ENCODE peak calls at places on chromosomes 13 and 19, in four cellular contexts. One of them, this sample, is unnamed.

GRCh38 chr13:50484472-50485113 is 358.9 kb downstream of the DLEU7 start:
- DNase-seq in A549: no peak
- DNase-seq in right lobe of liver: no peak
- DNase-seq in transverse colon: no peak
- DNase-seq in this sample: no peak

GRCh38 chr19:19575411-19575810 is 37.3 kb downstream of the CILP2 start:
- DNase-seq in A549: no peak
- DNase-seq in right lobe of liver: no peak
- DNase-seq in transverse colon: no peak
- DNase-seq in this sample: no peak

GRCh38 chr13:46684287-46685001 is 112.5 kb downstream of the ESD start:
- DNase-seq in A549: no peak
- DNase-seq in right lobe of liver: no peak
- DNase-seq in transverse colon: no peak
- DNase-seq in this sample: no peak

GRCh38 chr19:12733369-12733896 is 1.1 kb downstream of the TRIR start:
- DNase-seq in A549: peak
- DNase-seq in right lobe of liver: peak
- DNase-seq in transverse colon: no peak
- DNase-seq in this sample: no peak

GRCh38 chr13:74272826-74273225 is 138.6 kb upstream of the KLF12 start:
- DNase-seq in A549: no peak
- DNase-seq in right lobe of liver: no peak
- DNase-seq in transverse colon: no peak
- DNase-seq in this sample: no peak

GRCh38 chr13:109779074-109779473 is 7.3 kb downstream of the IRS2 start:
- DNase-seq in A549: no peak
- DNase-seq in right lobe of liver: no peak
- DNase-seq in transverse colon: no peak
- DNase-seq in this sample: no peak

GRCh38 chr19:11168568-11168967 is 13.0 kb upstream of the SPC24 start:
- DNase-seq in A549: peak
- DNase-seq in right lobe of liver: no peak
- DNase-seq in transverse colon: no peak
- DNase-seq in this sample: no peak

GRCh38 chr19:582497-583197 is 7.0 kb upstream of the HCN2 start:
- DNase-seq in A549: no peak
- DNase-seq in right lobe of liver: peak
- DNase-seq in transverse colon: no peak
- DNase-seq in this sample: no peak

GRCh38 chr19:7348587-7349230 is at the start of gene ARHGEF18:
- DNase-seq in A549: no peak
- DNase-seq in right lobe of liver: peak
- DNase-seq in transverse colon: peak
- DNase-seq in this sample: no peak

DNA sequence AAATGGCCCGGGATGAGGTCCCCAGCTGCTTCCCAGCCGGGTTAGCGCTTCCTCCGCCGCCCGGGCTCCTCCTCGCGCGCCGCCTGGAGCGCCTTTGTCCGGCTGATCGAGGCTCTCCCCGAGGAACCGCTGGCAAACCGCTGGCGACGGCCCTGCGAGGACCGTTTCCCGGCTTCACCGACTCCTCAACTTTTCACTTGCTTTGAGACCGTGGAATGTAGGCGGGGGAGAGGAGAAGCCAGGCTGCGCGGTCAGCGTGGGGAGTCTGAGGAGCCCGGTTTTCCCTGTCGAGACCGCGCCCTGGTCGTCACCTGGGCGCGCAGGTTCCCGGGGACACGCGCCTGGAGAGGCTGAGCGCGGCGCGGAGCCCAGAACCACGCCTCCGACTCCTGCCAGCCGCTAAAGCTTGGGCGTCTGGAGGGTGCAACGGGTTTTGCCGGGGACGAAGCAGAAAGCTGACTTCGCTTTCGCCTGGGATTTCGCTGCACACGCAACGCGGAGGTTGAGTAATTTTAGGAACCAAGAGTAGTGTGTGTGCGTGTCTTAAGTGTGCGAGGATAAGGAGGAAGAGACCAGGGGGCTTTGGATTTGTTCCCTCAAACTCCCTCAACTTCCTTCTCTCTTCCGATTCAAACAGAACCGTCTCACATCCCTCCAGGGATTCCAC is 7.3 kb upstream of the DGKH start:
- DNase-seq in A549: peak
- DNase-seq in right lobe of liver: peak
- DNase-seq in transverse colon: peak
- DNase-seq in this sample: peak
- TF ChIP-seq POLR2A in A549: no peak
- TF ChIP-seq POLR2A in right lobe of liver: no peak
- TF ChIP-seq POLR2A in transverse colon: peak
- TF ChIP-seq POLR2A in this sample: no peak

GRCh38 chr19:46366620-46367277 is 19.9 kb downstream of the PPP5C start:
- DNase-seq in A549: no peak
- DNase-seq in right lobe of liver: no peak
- DNase-seq in transverse colon: no peak
- DNase-seq in this sample: no peak

GRCh38 chr19:46357846-46358583 is 11.1 kb downstream of the PPP5C start:
- DNase-seq in A549: no peak
- DNase-seq in right lobe of liver: no peak
- DNase-seq in transverse colon: no peak
- DNase-seq in this sample: no peak

GRCh38 chr19:46364359-46364758 is 17.5 kb downstream of the PPP5C start:
- DNase-seq in A549: no peak
- DNase-seq in right lobe of liver: no peak
- DNase-seq in transverse colon: no peak
- DNase-seq in this sample: no peak

GRCh38 chr19:46365561-46365960 is 18.7 kb downstream of the PPP5C start:
- DNase-seq in A549: no peak
- DNase-seq in right lobe of liver: no peak
- DNase-seq in transverse colon: no peak
- DNase-seq in this sample: no peak

GRCh38 chr19:46361915-46362314 is 15.0 kb downstream of the PPP5C start:
- DNase-seq in A549: no peak
- DNase-seq in right lobe of liver: no peak
- DNase-seq in transverse colon: no peak
- DNase-seq in this sample: no peak
- H3K4me3 ChIP-seq in A549: no peak
- H3K4me3 ChIP-seq in right lobe of liver: no peak
- H3K4me3 ChIP-seq in transverse colon: no peak
- H3K4me3 ChIP-seq in this sample: no peak

DNA sequence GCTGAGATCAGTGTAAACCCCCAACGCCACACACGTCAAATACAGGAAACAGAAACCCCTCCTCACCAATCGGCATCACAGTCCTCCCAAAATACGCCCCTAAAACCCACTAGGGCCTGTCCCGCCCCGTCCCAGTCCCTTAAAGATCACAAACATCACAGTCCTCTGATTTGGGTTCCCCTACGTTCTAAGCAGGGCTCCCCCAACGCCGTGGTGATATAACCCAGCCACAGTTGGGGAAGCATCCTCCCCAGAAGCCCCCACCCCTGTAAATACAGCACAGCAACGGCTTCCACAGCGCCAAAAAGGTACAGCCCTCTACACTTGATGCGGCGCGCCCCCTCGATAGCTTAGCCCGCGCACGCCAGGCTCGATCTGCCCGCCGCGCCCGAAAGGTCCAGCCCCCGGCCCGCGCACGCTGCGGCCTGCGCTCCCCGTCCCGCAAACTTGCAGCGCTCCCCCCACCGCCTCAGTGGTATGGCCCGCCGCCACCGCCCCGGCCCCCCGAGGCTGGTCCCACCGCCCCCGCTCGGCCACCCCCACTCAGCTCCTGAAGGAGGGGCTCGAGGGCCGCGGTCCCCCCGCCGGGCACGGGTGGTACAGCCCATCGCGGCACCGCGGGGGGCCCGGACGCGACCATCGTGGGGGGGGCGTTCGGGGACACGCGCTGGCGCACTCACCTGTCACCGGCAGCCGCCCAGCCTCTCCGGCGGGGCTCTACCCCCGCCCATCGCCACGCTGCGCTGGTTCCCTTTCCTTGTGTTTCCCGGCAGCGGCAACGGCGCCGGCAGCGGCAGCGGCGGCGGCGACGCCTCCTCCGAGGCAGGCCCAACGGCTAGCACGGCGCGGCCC is at the start of gene AKT2:
- DNase-seq in A549: peak
- DNase-seq in right lobe of liver: no peak
- DNase-seq in transverse colon: no peak
- DNase-seq in this sample: peak
- TF ChIP-seq POLR2A in A549: no peak
- TF ChIP-seq POLR2A in right lobe of liver: no peak
- TF ChIP-seq POLR2A in transverse colon: peak
- TF ChIP-seq POLR2A in this sample: no peak

GRCh38 chr19:56976300-56976699 is 135.8 kb upstream of the PEG3 start:
- DNase-seq in A549: no peak
- DNase-seq in right lobe of liver: no peak
- DNase-seq in transverse colon: no peak
- DNase-seq in this sample: no peak

GRCh38 chr19:56972291-56972914 is 131.9 kb upstream of the PEG3 start:
- DNase-seq in A549: no peak
- DNase-seq in right lobe of liver: no peak
- DNase-seq in transverse colon: no peak
- DNase-seq in this sample: no peak

GRCh38 chr19:56971230-56971629 is 130.7 kb upstream of the PEG3 start:
- DNase-seq in A549: no peak
- DNase-seq in right lobe of liver: no peak
- DNase-seq in transverse colon: no peak
- DNase-seq in this sample: no peak

GRCh38 chr19:56974554-56975207 is 134.2 kb upstream of the PEG3 start:
- DNase-seq in A549: no peak
- DNase-seq in right lobe of liver: no peak
- DNase-seq in transverse colon: no peak
- DNase-seq in this sample: no peak

DNA sequence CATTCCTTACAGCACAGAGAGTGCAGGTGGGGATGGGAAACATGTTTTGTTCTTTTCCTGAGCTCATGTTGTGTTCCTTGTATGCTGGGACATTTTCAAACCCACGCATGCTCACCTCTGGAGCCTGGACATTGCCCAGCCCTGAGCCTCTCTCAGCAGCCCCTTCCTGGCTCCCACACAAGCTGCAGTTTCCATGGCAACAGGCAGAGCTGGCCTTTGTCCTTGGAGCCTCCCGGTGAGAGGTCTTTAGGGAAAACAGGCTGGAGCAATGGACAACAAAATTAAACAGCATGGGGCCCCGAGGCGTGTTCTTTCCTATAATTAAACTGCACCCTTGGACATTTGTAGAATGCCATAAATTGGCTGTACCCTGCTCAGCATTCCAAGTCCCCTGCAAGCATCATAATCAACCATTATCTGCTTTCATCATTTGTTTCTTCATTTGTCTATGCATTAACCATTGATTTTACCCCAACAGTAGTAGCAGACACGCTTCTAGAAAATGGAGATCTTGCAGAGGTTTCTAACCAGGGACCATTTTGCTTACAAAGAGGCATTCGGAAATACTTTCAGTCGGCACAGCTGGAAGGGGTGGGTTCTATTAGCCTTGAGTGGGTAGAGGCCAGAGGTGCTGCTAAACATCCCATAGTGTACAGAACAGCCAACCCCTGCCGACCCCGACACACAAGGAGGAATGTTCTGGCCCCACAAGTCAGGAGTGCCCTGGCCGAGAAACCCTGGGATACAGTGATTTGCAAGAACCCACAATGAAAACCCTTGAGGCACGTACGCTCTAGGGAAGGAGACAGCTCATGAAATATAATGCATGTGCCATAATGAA is 133.4 kb upstream of the PEG3 start:
- DNase-seq in A549: no peak
- DNase-seq in right lobe of liver: no peak
- DNase-seq in transverse colon: no peak
- DNase-seq in this sample: no peak
- H3K4me3 ChIP-seq in A549: no peak
- H3K4me3 ChIP-seq in right lobe of liver: no peak
- H3K4me3 ChIP-seq in transverse colon: no peak
- H3K4me3 ChIP-seq in this sample: no peak

This sample was measured in heart left ventricle.